ENCODE peak calls at places on chromosome 2, in five cellular contexts. S is HCT116, B is ovary, H is Peyer's patch, J is uterus. N is an unnamed sample.

GRCh38 chr2:44529448-44529847 is 167.7 kb downstream of the CAMKMT start:
- DNase-seq in J (no peak), S (no peak), H (no peak), B (no peak), N (no peak)

GRCh38 chr2:46669996-46670793 is 190.8 kb downstream of the TMEM247 start:
- DNase-seq in S (no peak), J (no peak), H (no peak), B (no peak), N (no peak)

GRCh38 chr2:136135924-136136906 is 18.3 kb upstream of the CXCR4 start:
- DNase-seq in B (no peak), J (no peak), H (no peak), S (no peak), N (no peak)

GRCh38 chr2:162824319-162824718 is 14.2 kb downstream of the KCNH7 start:
- DNase-seq in S (no peak), H (no peak), J (no peak), B (no peak), N (no peak)

GRCh38 chr2:220946552-220946951 is 625.6 kb downstream of the EPHA4 start:
- DNase-seq in H (no peak), J (no peak), B (no peak), S (no peak), N (no peak)

GRCh38 chr2:19754907-19755306 is 146.9 kb downstream of the TTC32 start:
- DNase-seq in S (no peak), J (no peak), B (no peak), H (no peak), N (no peak)

GRCh38 chr2:226694142-226694541 is 105.5 kb downstream of the IRS1 start:
- DNase-seq in B (no peak), H (no peak), S (no peak), J (no peak), N (no peak)

GRCh38 chr2:48531141-48531648 is 1.2 kb downstream of the STON1 start:
- DNase-seq in H (no peak), J (no peak), B (peak; percentile 38), S (no peak), N (peak; percentile 80)

GRCh38 chr2:128436498-128437180 is 118.0 kb upstream of the HS6ST1 start:
- DNase-seq in H (no peak), S (no peak), B (peak; percentile 7), J (no peak), N (no peak)

GRCh38 chr2:186503827-186504606 is 18.0 kb downstream of the ZC3H15 start:
- DNase-seq in J (no peak), H (no peak), B (no peak), S (no peak), N (no peak)

GRCh38 chr2:178279142-178279541 is 84.8 kb downstream of the OSBPL6 start:
- DNase-seq in B (no peak), S (no peak), J (no peak), H (no peak), N (no peak)

GRCh38 chr2:74831693-74832530 is 2.0 kb upstream of the HK2 start:
- DNase-seq in J (no peak), S (no peak), B (no peak), H (no peak), N (no peak)

GRCh38 chr2:72892506-72893173 is 5.4 kb downstream of the SPR start:
- DNase-seq in S (no peak), H (peak; percentile 76), J (peak; percentile 49), B (peak; percentile 45), N (peak; percentile 79)

GRCh38 chr2:129117427-129117826 is 798.8 kb upstream of the HS6ST1 start:
- DNase-seq in S (no peak), J (no peak), B (no peak), H (no peak), N (no peak)

GRCh38 chr2:119117891-119118882 is 40.4 kb downstream of the C1QL2 start:
- DNase-seq in J (no peak), S (no peak), B (no peak), H (no peak), N (no peak)

GRCh38 chr2:205998601-205999000 is 87.4 kb downstream of the INO80D start:
- DNase-seq in S (no peak), H (no peak), B (no peak), J (no peak), N (no peak)

GRCh38 chr2:110804915-110805314 is 72.5 kb downstream of the ACOXL start:
- DNase-seq in J (no peak), B (no peak), S (no peak), H (no peak), N (no peak)

GRCh38 chr2:160428425-160428763 is 65.2 kb downstream of the RBMS1 start:
- DNase-seq in H (no peak), S (no peak), J (no peak), B (no peak), N (no peak)
- H3K27me3 ChIP-seq in H (no peaks in the 10 kb centered on the region), S (no peaks in the 10 kb centered on the region), J (no peaks in the 10 kb centered on the region), B (no peaks in the 10 kb centered on the region), N (no peaks in the 10 kb centered on the region)

GRCh38 chr2:217832115-217832514 is 170.7 kb downstream of the TNS1 start:
- DNase-seq in H (no peak), S (no peak), J (no peak), B (no peak), N (no peak)
- H3K4me1 ChIP-seq in H (no peaks in the 10 kb centered on the region), S (peaks cover 9% of the 10 kb centered on the region), J (peaks cover 11% of the 10 kb centered on the region), B (peaks cover 22% of the 10 kb centered on the region), N (peaks cover 98% of the 10 kb centered on the region)

DNA sequence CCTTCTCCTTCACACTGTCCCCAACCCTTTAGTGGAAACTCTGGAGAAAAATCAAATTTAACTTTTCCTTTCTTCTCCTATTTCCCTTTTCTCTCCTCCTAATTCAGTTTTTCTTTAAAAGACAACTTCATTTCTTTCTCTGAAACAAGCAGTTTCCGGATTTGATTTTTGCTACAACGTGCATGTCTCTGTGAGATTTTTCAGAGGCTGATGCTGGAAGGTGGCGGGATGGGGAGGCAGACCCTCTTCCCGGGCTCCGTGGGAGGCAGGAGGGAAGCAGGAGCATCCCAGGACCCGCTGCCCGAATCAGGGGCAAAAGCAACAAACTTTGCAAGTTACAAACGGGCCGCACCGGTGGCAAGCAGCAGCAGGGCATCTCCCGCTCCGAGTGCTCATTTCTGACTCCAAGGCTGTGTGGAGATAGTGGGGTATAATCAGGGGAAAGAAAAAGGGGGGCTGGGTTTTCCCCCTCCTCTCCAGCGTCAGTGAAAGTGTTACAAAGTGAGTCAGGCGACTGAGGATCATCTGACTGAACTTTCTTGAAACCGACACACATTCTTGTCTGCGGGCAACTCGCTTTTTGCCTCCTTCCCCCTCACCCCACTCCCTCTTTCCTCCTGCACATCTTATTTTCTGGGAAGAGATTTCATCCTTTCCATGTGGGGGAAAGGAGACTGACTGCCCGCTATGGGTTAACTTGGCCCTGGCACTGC is 6.4 kb downstream of the ZEB2 start:
- DNase-seq in H (no peak), S (no peak), B (peak; percentile 62), J (no peak), N (no peak)
- TF ChIP-seq POLR2A in H (no peak), S (no peak), B (no peak), J (no peak), N (no peak)

GRCh38 chr2:191015831-191016230 is 1.9 kb upstream of the STAT1 start:
- DNase-seq in H (no peak), J (no peak), S (no peak), B (no peak), N (no peak)
- H3K27me3 ChIP-seq in H (no peaks in the 10 kb centered on the region), J (no peaks in the 10 kb centered on the region), S (no peaks in the 10 kb centered on the region), B (no peaks in the 10 kb centered on the region), N (no peaks in the 10 kb centered on the region)

DNA sequence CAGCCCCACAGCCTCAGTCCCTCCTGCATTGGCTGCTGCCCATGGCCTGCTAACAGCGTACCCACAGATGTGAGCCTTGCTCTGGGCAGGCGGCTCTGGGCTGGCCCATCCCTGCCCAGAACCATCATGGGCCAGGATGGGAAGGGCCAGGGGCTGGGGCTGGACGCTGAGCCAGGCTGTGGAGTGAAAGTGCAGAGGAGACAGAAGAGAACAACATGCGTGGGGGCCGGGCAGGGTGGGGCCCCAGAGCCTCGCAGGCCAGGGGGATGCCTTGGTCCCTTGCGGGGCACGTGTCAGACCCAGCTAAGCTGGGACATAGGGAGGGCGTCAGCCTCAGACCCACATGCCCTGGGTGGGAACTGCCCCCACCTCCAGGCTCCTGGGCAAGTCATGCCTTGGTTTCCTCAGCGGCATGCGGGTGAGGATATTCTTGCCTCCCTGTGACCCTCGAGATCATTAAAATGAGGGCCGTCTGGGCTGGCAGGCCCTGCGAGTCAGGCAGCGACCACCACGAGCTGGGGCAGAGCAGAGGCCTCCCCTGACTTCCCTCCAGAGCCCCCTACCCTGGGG is 27.3 kb downstream of the GPC1 start:
- DNase-seq in J (peak; percentile 11), B (no peak), S (no peak), H (no peak), N (peak; percentile 30)
- H3K4me1 ChIP-seq in J (no peaks in the 10 kb centered on the region), B (no peaks in the 10 kb centered on the region), S (no peaks in the 10 kb centered on the region), H (no peaks in the 10 kb centered on the region), N (no peaks in the 10 kb centered on the region)

GRCh38 chr2:112693596-112693995 is 27.2 kb upstream of the NT5DC4 start:
- DNase-seq in J (no peak), B (no peak), H (no peak), S (no peak), N (peak; percentile 50)

GRCh38 chr2:112690853-112691390 is 29.9 kb upstream of the NT5DC4 start:
- DNase-seq in J (no peak), H (peak; percentile 74), B (peak; percentile 25), S (peak; percentile 56), N (peak; percentile 71)

GRCh38 chr2:112691761-112692370 is 29.0 kb upstream of the NT5DC4 start:
- DNase-seq in J (no peak), H (no peak), S (no peak), B (no peak), N (peak; percentile 36)

GRCh38 chr2:112692914-112693313 is 27.9 kb upstream of the NT5DC4 start:
- DNase-seq in B (no peak), H (no peak), S (no peak), J (no peak), N (peak; percentile 40)

DNA sequence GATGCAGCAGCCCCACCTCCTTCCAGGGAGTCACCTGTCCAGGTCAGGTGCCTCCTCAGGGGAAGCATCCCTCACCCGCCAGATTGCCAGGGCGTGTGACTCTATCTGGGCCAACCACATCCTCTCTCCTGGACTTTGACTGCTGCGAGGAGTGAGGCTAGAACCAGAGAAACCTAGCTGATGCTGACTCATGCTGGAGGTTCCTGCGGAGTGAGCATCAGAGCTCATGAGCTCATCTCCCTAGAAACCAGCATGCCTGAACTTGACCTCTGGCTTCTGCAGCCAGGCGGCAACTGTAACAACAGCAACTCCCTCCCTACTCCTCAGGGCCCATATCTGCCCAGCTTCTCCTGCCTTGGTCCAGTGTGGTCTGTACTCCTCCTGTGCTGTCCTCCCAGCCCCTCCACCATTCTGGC is 28.3 kb upstream of the NT5DC4 start:
- DNase-seq in H (peak; percentile 85), S (peak; percentile 85), B (no peak), J (no peak), N (no peak)
- TF ChIP-seq POLR2A in H (no peak), S (no peak), B (no peak), J (no peak), N (no peak)

GRCh38 chr2:17540813-17541513 is 467 bp downstream of the VSNL1 start:
- DNase-seq in J (no peak), B (no peak), H (no peak), S (no peak), N (no peak)
- H3K27me3 ChIP-seq in J (no peaks in the 10 kb centered on the region), B (no peaks in the 10 kb centered on the region), H (peaks cover 4% of the 10 kb centered on the region), S (no peaks in the 10 kb centered on the region), N (peaks cover 26% of the 10 kb centered on the region)

DNA sequence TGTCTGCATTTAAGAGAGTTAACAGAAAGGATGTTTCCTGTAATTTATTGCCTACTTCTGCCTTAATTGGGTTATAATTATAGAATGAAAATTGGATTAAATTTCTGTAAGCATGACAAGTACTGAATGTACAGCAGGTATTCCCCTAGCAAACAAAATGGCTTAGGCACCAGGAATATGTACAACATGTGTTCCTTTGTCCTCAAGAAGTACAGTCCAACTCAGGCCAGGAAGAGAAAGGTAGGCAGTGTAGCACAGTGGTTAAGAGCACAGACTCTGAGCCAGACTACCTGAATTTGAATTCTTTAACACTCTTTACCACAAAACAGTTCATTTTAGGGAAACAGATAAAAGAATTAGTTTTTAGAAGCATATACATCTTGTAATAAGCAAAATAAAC is 43.1 kb downstream of the COX7A2L start:
- DNase-seq in J (no peak), S (no peak), B (no peak), H (no peak), N (no peak)
- H3K4me1 ChIP-seq in J (no peaks in the 10 kb centered on the region), S (no peaks in the 10 kb centered on the region), B (no peaks in the 10 kb centered on the region), H (no peaks in the 10 kb centered on the region), N (no peaks in the 10 kb centered on the region)